ENCODE peak calls at places on chromosomes 16 and 17, in eight cellular contexts. W is hepatocyte, Z is MM.1S, K is GM23248, X is PC-3, F is HCT116, V is SK-N-SH, Q is GM23338. Y is an unnamed sample. For H3K27me3, the result is how much of the 10 kb centered on the place peaks cover.

GRCh38 chr16:57513371-57514102 is 22.8 kb downstream of the CCDC102A start:
- DNase-seq in W (peak), Z (no peak), K (no peak), X (no peak), F (no peak), V (peak), Q (no peak), Y (no peak)

GRCh38 chr17:17119533-17119932 is 77.3 kb downstream of the MPRIP start:
- DNase-seq in W (no peak), Z (no peak), K (peak), X (peak), F (no peak), V (no peak), Q (no peak), Y (no peak)

GRCh38 chr16:57823836-57824235 is 21.5 kb upstream of the KIFC3 start:
- DNase-seq in W (no peak), Z (no peak), K (no peak), X (peak), F (no peak), V (no peak), Q (no peak), Y (no peak)

GRCh38 chr16:86243571-86244154 is 266.7 kb upstream of the FOXF1 start:
- DNase-seq in W (no peak), Z (no peak), K (no peak), X (no peak), F (no peak), V (no peak), Q (no peak), Y (no peak)

GRCh38 chr17:72691017-72691416 is 401.5 kb downstream of the SLC39A11 start:
- DNase-seq in W (no peak), Z (no peak), K (peak), X (peak), F (no peak), V (no peak), Q (no peak), Y (no peak)

GRCh38 chr17:36972186-36972686 is 23.5 kb downstream of the AATF start:
- DNase-seq in W (no peak), Z (no peak), K (no peak), X (no peak), F (no peak), V (no peak), Q (no peak), Y (no peak)

GRCh38 chr16:80894091-80894490 is 89.7 kb upstream of the CDYL2 start:
- DNase-seq in W (no peak), Z (no peak), K (no peak), X (no peak), F (no peak), V (no peak), Q (no peak), Y (no peak)

GRCh38 chr16:745739-746138 is 4.9 kb upstream of the CIAO3 start:
- DNase-seq in W (peak), Z (peak), K (no peak), X (no peak), F (no peak), V (peak), Q (peak), Y (peak)

GRCh38 chr17:31416503-31416923 is 25.0 kb downstream of the RAB11FIP4 start:
- DNase-seq in W (no peak), Z (no peak), K (no peak), X (no peak), F (no peak), V (no peak), Q (no peak), Y (peak)

GRCh38 chr16:24036614-24037013 is 200.8 kb downstream of the PRKCB start:
- DNase-seq in W (peak), Z (peak), K (peak), X (peak), F (peak), V (peak), Q (peak), Y (peak)

GRCh38 chr16:73113326-73113720 is 65.4 kb upstream of the ZFHX3 start:
- DNase-seq in W (no peak), Z (no peak), K (peak), X (no peak), F (no peak), V (no peak), Q (no peak), Y (no peak)

GRCh38 chr17:44610871-44611270 is 45.4 kb upstream of the MEIOC start:
- DNase-seq in W (no peak), Z (no peak), K (peak), X (no peak), F (no peak), V (no peak), Q (no peak), Y (no peak)

GRCh38 chr17:50778471-50778870 is 11.2 kb upstream of the ANKRD40CL start:
- DNase-seq in W (no peak), Z (no peak), K (no peak), X (no peak), F (no peak), V (no peak), Q (no peak), Y (no peak)

GRCh38 chr17:57678393-57678792 is 66.7 kb downstream of the CCDC182 start:
- DNase-seq in W (no peak), Z (no peak), K (no peak), X (no peak), F (no peak), V (no peak), Q (no peak), Y (no peak)

GRCh38 chr16:86680137-86680536 is 101.8 kb downstream of the FOXL1 start:
- DNase-seq in W (no peak), Z (no peak), K (peak), X (peak), F (no peak), V (no peak), Q (no peak), Y (no peak)

GRCh38 chr16:81996664-81997529 is 14.4 kb downstream of the SDR42E1 start:
- DNase-seq in W (peak), Z (no peak), K (peak), X (peak), F (peak), V (no peak), Q (peak), Y (peak)

GRCh38 chr16:16015849-16016248 is 66.4 kb downstream of the ABCC1 start:
- DNase-seq in W (no peak), Z (no peak), K (no peak), X (no peak), F (no peak), V (no peak), Q (no peak), Y (no peak)

GRCh38 chr17:4956493-4957061 is 5.7 kb downstream of the ENO3 start:
- DNase-seq in W (no peak), Z (peak), K (no peak), X (no peak), F (no peak), V (no peak), Q (peak), Y (peak)

GRCh38 chr17:81863833-81864768 is 3.8 kb upstream of the P4HB start:
- DNase-seq in W (no peak), Z (peak), K (peak), X (no peak), F (no peak), V (peak), Q (peak), Y (no peak)

GRCh38 chr17:31696184-31696602 is 162.9 kb downstream of the COPRS start:
- DNase-seq in W (peak), Z (no peak), K (peak), X (no peak), F (no peak), V (peak), Q (peak), Y (peak)

GRCh38 chr17:40480501-40481003 is 20.9 kb downstream of the TNS4 start:
- DNase-seq in W (peak), Z (no peak), K (peak), X (peak), F (no peak), V (no peak), Q (no peak), Y (no peak)

GRCh38 chr17:77217566-77217965 is 76.8 kb downstream of the SEC14L1 start:
- DNase-seq in W (no peak), Z (no peak), K (no peak), X (no peak), F (no peak), V (no peak), Q (no peak), Y (no peak)

GRCh38 chr17:66677201-66677981 is 157.5 kb upstream of the CACNG5 start:
- DNase-seq in W (no peak), Z (no peak), K (peak), X (peak), F (no peak), V (no peak), Q (no peak), Y (no peak)

GRCh38 chr17:29562615-29563014 is 4.2 kb downstream of the ABHD15 start:
- DNase-seq in W (no peak), Z (no peak), K (no peak), X (no peak), F (no peak), V (no peak), Q (no peak), Y (no peak)

DNA sequence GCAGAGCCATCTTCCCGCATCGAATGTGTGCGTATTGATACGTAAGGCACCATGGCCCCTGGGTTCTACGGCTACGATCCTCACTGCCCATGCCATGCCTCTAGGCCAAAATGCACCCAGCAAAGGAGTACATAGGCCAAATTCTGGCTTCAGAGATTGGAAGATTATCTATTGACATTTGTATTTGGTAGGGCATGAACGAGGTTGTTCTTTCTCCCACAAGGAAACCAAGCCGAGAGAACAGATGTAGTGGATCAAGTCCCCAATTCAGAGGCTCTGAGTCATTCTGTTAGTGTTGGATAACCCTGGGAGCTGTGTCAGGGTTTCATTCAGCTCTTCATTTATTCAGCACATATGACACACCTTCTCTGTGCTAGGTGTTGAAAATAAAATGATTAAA is 36.5 kb downstream of the HOXB1 start:
- DNase-seq in W (no peak), Z (no peak), K (peak), X (peak), F (no peak), V (no peak), Q (no peak), Y (no peak)
- H3K27me3 ChIP-seq in W (half or more), Z (under half), K (under half), X (under half), F (under half), V (half or more), Q (half or more), Y (half or more)

GRCh38 chr17:69609495-69610315 is 195.2 kb downstream of the MAP2K6 start:
- DNase-seq in W (peak), Z (no peak), K (peak), X (peak), F (peak), V (no peak), Q (peak), Y (peak)
- TF ChIP-seq EZH2phosphoT487 in W (no peak), Z (no peak), K (no peak), X (no peak), F (no peak), V (no peak), Q (no peak), Y (no peak)

GRCh38 chr16:2825049-2825742 is 4.9 kb upstream of the ZG16B start:
- DNase-seq in W (no peak), Z (no peak), K (no peak), X (no peak), F (no peak), V (no peak), Q (no peak), Y (no peak)

GRCh38 chr16:2827481-2827790 is 2.7 kb upstream of the ZG16B start:
- DNase-seq in W (no peak), Z (no peak), K (no peak), X (no peak), F (no peak), V (no peak), Q (no peak), Y (no peak)

GRCh38 chr16:2824626-2825025 is 5.5 kb upstream of the ZG16B start:
- DNase-seq in W (no peak), Z (no peak), K (no peak), X (no peak), F (no peak), V (no peak), Q (no peak), Y (no peak)

GRCh38 chr16:2826591-2827480 is 3.3 kb upstream of the ZG16B start:
- DNase-seq in W (no peak), Z (no peak), K (no peak), X (no peak), F (no peak), V (no peak), Q (no peak), Y (no peak)

DNA sequence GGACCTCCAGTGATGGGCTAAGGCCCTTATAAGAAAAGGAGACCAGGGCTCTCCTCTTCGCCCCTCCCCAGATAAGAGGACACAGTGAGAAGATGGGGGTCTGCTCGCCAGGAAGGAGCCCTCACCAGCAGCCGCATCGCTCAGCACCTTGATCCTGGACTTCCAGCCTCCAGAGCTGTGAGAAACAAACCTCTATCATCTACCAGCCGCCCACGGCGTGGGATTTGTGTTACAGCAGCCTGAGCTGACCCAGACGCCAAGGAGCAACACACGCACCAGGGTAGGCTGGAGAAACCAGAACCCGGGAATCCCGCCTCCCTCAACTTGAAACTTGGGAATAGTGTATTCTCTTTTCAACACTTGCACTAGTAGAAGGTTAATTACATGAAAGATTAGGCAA is 4.2 kb upstream of the ZG16B start:
- DNase-seq in W (no peak), Z (no peak), K (no peak), X (no peak), F (no peak), V (no peak), Q (no peak), Y (no peak)
- H3K27me3 ChIP-seq in W (under half), Z (half or more), K (under half), X (under half), F (under half), V (under half), Q (under half), Y (under half)

GRCh38 chr17:61460796-61461585 is 8.8 kb downstream of the TBX4 start:
- DNase-seq in W (peak), Z (no peak), K (no peak), X (no peak), F (no peak), V (no peak), Q (no peak), Y (peak)

GRCh38 chr17:61461586-61461966 is 9.4 kb downstream of the TBX4 start:
- DNase-seq in W (peak), Z (no peak), K (no peak), X (no peak), F (no peak), V (peak), Q (no peak), Y (peak)

GRCh38 chr17:61462734-61463067 is 10.5 kb downstream of the TBX4 start:
- DNase-seq in W (no peak), Z (no peak), K (no peak), X (no peak), F (no peak), V (no peak), Q (no peak), Y (no peak)

GRCh38 chr17:61463068-61463980 is 11.1 kb downstream of the TBX4 start:
- DNase-seq in W (no peak), Z (no peak), K (no peak), X (no peak), F (no peak), V (no peak), Q (peak), Y (no peak)

GRCh38 chr17:61461967-61462733 is 9.9 kb downstream of the TBX4 start:
- DNase-seq in W (peak), Z (no peak), K (peak), X (peak), F (no peak), V (peak), Q (peak), Y (peak)
- TF ChIP-seq EZH2phosphoT487 in W (no peak), Z (no peak), K (no peak), X (no peak), F (no peak), V (no peak), Q (no peak), Y (peak)